ENCODE peak calls at places on chromosomes 16 and 17, in seven cellular contexts. D is DND-41; V is A549; G is right lobe of liver; R is cardiac muscle cell; Q is CD8-positive, alpha-beta memory T cell; U is GM23338. F is an unnamed sample.
A peak's percentile ranks its signal among the peaks of the same experiment; 100 is the strongest.

GRCh38 chr16:67933805-67934204 is 2.1 kb upstream of the CTRL start:
- DNase-seq in V (no peak), U (no peak), R (no peak), D (no peak), Q (no peak), G (no peak), F (no peak)

GRCh38 chr16:52450906-52451305 is 96.0 kb downstream of the TOX3 start:
- DNase-seq in D (no peak), G (no peak), U (no peak), Q (no peak), R (no peak), V (no peak), F (no peak)

GRCh38 chr17:35568561-35568960 is 7.9 kb upstream of the SLFN14 start:
- DNase-seq in R (peak; percentile 56), G (no peak), D (peak; percentile 36), V (peak; percentile 60), Q (peak; percentile 3), U (peak; percentile 42), F (no peak)

GRCh38 chr17:50466371-50467113 is 2.1 kb downstream of the CHAD start:
- DNase-seq in Q (no peak), R (no peak), G (peak; percentile 70), D (no peak), U (no peak), V (no peak), F (no peak)

GRCh38 chr16:89256651-89257254 is 39.2 kb downstream of the ZNF778 start:
- DNase-seq in V (peak; percentile 48), Q (peak; percentile 66), R (peak; percentile 32), D (no peak), U (peak; percentile 89), G (peak; percentile 80), F (no peak)

GRCh38 chr17:52885882-52886281 is 727.4 kb upstream of the CA10 start:
- DNase-seq in R (no peak), G (no peak), V (no peak), D (no peak), Q (no peak), U (no peak), F (no peak)

GRCh38 chr16:46908540-46909372 is 24.6 kb downstream of the GPT2 start:
- DNase-seq in U (peak; percentile 93), G (no peak), R (peak; percentile 75), V (peak; percentile 60), D (peak; percentile 68), Q (peak; percentile 38), F (peak; percentile 79)

GRCh38 chr17:57537524-57538410 is 207.3 kb downstream of the CCDC182 start:
- DNase-seq in G (no peak), D (peak; percentile 78), R (peak; percentile 34), U (no peak), V (no peak), Q (no peak), F (no peak)

GRCh38 chr17:75512946-75513666 is 2.2 kb downstream of the CASKIN2 start:
- DNase-seq in V (no peak), D (no peak), Q (no peak), G (no peak), R (no peak), U (no peak), F (no peak)

GRCh38 chr17:19391432-19391831 is 4.4 kb upstream of the MFAP4 start:
- DNase-seq in R (no peak), U (no peak), V (no peak), G (peak; percentile 13), D (no peak), Q (no peak), F (no peak)

GRCh38 chr17:31251075-31251474 is 46.0 kb downstream of the OMG start:
- DNase-seq in G (no peak), R (peak; percentile 27), V (no peak), U (no peak), Q (no peak), D (no peak), F (no peak)

GRCh38 chr17:82237746-82238561 is 9.1 kb downstream of the SLC16A3 start:
- DNase-seq in D (no peak), V (no peak), U (no peak), Q (no peak), G (no peak), R (no peak), F (no peak)
- H3K4me1 ChIP-seq in D (peaks cover 8% of the 10 kb centered on the region), V (peaks cover 88% of the 10 kb centered on the region), U (no peaks in the 10 kb centered on the region), Q (peaks cover 43% of the 10 kb centered on the region), G (peaks cover 25% of the 10 kb centered on the region), R (peaks cover 66% of the 10 kb centered on the region), F (peaks cover 22% of the 10 kb centered on the region)

GRCh38 chr17:281365-281999 is 71.1 kb downstream of the RPH3AL start:
- DNase-seq in U (no peak), V (no peak), Q (no peak), G (peak; percentile 5), R (no peak), D (no peak), F (no peak)

GRCh38 chr17:279776-280175 is 72.8 kb downstream of the RPH3AL start:
- DNase-seq in V (no peak), D (no peak), Q (no peak), U (no peak), G (peak; percentile 2), R (no peak), F (no peak)

GRCh38 chr17:280216-280615 is 72.4 kb downstream of the RPH3AL start:
- DNase-seq in Q (no peak), U (no peak), R (no peak), V (no peak), D (no peak), G (peak; percentile 10), F (no peak)

GRCh38 chr17:282000-282911 is 70.4 kb downstream of the RPH3AL start:
- DNase-seq in Q (no peak), D (no peak), V (no peak), G (peak; percentile 5), R (no peak), U (no peak), F (no peak)

GRCh38 chr17:280901-281300 is 71.7 kb downstream of the RPH3AL start:
- DNase-seq in Q (no peak), D (no peak), R (no peak), U (no peak), V (no peak), G (peak; percentile 9), F (no peak)
- H3K4me1 ChIP-seq in Q (no peaks in the 10 kb centered on the region), D (no peaks in the 10 kb centered on the region), R (no peaks in the 10 kb centered on the region), U (no peaks in the 10 kb centered on the region), V (peaks cover 12% of the 10 kb centered on the region), G (no peaks in the 10 kb centered on the region), F (no peaks in the 10 kb centered on the region)

GRCh38 chr17:29165261-29165660 is 14.9 kb downstream of the MYO18A start:
- DNase-seq in Q (no peak), V (no peak), G (no peak), U (no peak), D (no peak), R (no peak), F (no peak)

GRCh38 chr17:29163563-29163962 is 16.6 kb downstream of the MYO18A start:
- DNase-seq in U (no peak), V (no peak), D (no peak), Q (no peak), R (peak; percentile 56), G (no peak), F (no peak)

GRCh38 chr17:29162082-29162908 is 17.9 kb downstream of the MYO18A start:
- DNase-seq in V (no peak), Q (no peak), D (no peak), G (no peak), U (no peak), R (no peak), F (no peak)

GRCh38 chr17:29160253-29160652 is 19.9 kb downstream of the MYO18A start:
- DNase-seq in G (no peak), D (no peak), Q (no peak), U (no peak), R (no peak), V (no peak), F (no peak)

GRCh38 chr17:29162909-29163341 is 17.3 kb downstream of the MYO18A start:
- DNase-seq in U (no peak), V (no peak), G (no peak), D (no peak), R (peak; percentile 66), Q (no peak), F (no peak)
- H3K4me1 ChIP-seq in U (no peaks in the 10 kb centered on the region), V (peaks cover 41% of the 10 kb centered on the region), G (peaks cover 4% of the 10 kb centered on the region), D (no peaks in the 10 kb centered on the region), R (no peaks in the 10 kb centered on the region), Q (peaks cover 12% of the 10 kb centered on the region), F (no peaks in the 10 kb centered on the region)

GRCh38 chr17:37608369-37609169 is 649 bp downstream of the SYNRG start:
- DNase-seq in D (peak; percentile 67), Q (no peak), U (peak; percentile 81), G (no peak), R (peak; percentile 38), V (peak; percentile 61), F (peak; percentile 53)

GRCh38 chr17:37605813-37606505 is 3.3 kb downstream of the SYNRG start:
- DNase-seq in R (no peak), D (peak; percentile 66), V (no peak), U (no peak), G (no peak), Q (no peak), F (peak; percentile 78)

GRCh38 chr17:37609170-37610040 is at the start of gene SYNRG:
- DNase-seq in R (peak; percentile 98), D (peak; percentile 97), V (peak; percentile 99), U (peak; percentile 98), Q (peak; percentile 95), G (peak; percentile 96), F (peak; percentile 97)

GRCh38 chr17:37607637-37608368 is 1.4 kb downstream of the SYNRG start:
- DNase-seq in Q (no peak), D (peak; percentile 46), V (no peak), R (no peak), U (no peak), G (peak; percentile 29), F (peak; percentile 88)

DNA sequence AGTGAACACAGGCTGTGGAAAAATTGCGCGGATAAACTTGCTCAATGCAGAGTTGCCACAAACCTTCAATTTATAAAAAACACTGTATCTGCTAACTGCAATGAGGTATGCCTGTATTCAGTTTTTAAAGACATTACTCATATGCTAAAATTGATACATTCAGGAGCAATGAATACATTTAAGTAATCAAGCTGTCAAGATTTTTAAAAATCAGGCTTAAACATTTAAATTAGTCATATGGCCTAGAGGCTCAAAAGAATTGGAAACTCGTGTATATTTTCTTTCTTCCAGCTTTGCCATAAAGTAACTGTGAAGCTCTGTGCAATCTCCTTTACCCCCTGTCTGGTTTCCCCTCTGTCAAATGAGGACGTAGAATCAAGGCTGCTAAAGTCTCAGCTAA is 4.1 kb downstream of the SYNRG start:
- DNase-seq in U (no peak), R (no peak), G (no peak), D (no peak), Q (no peak), V (no peak), F (no peak)
- H3K4me1 ChIP-seq in U (peaks cover 24% of the 10 kb centered on the region), R (peaks cover 12% of the 10 kb centered on the region), G (no peaks in the 10 kb centered on the region), D (peaks cover 45% of the 10 kb centered on the region), Q (peaks cover 73% of the 10 kb centered on the region), V (peaks cover 19% of the 10 kb centered on the region), F (peaks cover 44% of the 10 kb centered on the region)

GRCh38 chr17:40525294-40525693 is 23.9 kb upstream of the TNS4 start:
- DNase-seq in U (no peak), D (no peak), R (no peak), Q (no peak), V (no peak), G (no peak), F (no peak)
- H3K4me1 ChIP-seq in U (no peaks in the 10 kb centered on the region), D (peaks cover 19% of the 10 kb centered on the region), R (no peaks in the 10 kb centered on the region), Q (peaks cover 24% of the 10 kb centered on the region), V (peaks cover 39% of the 10 kb centered on the region), G (no peaks in the 10 kb centered on the region), F (no peaks in the 10 kb centered on the region)